ENCODE peak calls at places on chromosomes 4 and X, in nine cellular contexts. Z, W, F, D, V, Y, G, O and A are unnamed samples.

GRCh38 chr4:152935661-152936445 is at the start of gene FHDC1:
- DNase-seq in Z (peak), W (no peak), F (no peak), D (no peak), V (no peak), Y (peak), G (peak), O (peak), A (no peak)

GRCh38 chrX:19673334-19674040 is 158.2 kb upstream of the MAP3K15 start:
- DNase-seq in Z (no peak), W (no peak), F (peak), D (peak), V (no peak), Y (peak), G (peak), O (no peak), A (peak)

GRCh38 chrX:123324628-123325027 is 140.6 kb downstream of the GRIA3 start:
- DNase-seq in Z (no peak), W (no peak), F (no peak), D (no peak), V (no peak), Y (no peak), G (peak), O (no peak), A (no peak)

GRCh38 chrX:11760958-11761357 is 2.9 kb downstream of the MSL3 start:
- DNase-seq in Z (no peak), W (no peak), F (no peak), D (no peak), V (no peak), Y (no peak), G (no peak), O (peak), A (no peak)

GRCh38 chrX:24241822-24242648 is 71.8 kb downstream of the SUPT20HL2 start:
- DNase-seq in Z (no peak), W (no peak), F (peak), D (peak), V (no peak), Y (peak), G (peak), O (no peak), A (peak)

GRCh38 chr4:134043266-134043665 is 158.3 kb downstream of the PABPC4L start:
- DNase-seq in Z (no peak), W (no peak), F (no peak), D (no peak), V (no peak), Y (no peak), G (no peak), O (no peak), A (no peak)

GRCh38 chr4:162497564-162498167 is 333.9 kb upstream of the FSTL5 start:
- DNase-seq in Z (peak), W (no peak), F (peak), D (peak), V (no peak), Y (no peak), G (peak), O (no peak), A (peak)

GRCh38 chrX:135516376-135516775 is 4.1 kb upstream of the INTS6L start:
- DNase-seq in Z (no peak), W (no peak), F (no peak), D (no peak), V (no peak), Y (no peak), G (no peak), O (no peak), A (no peak)

GRCh38 chr4:153792007-153792892 is 3.4 kb upstream of the SFRP2 start:
- DNase-seq in Z (no peak), W (peak), F (no peak), D (no peak), V (peak), Y (no peak), G (peak), O (peak), A (no peak)

GRCh38 chr4:186248643-186249042 is 17.3 kb upstream of the F11 start:
- DNase-seq in Z (no peak), W (no peak), F (no peak), D (no peak), V (no peak), Y (no peak), G (no peak), O (no peak), A (no peak)

GRCh38 chrX:45849261-45849660 is 648.6 kb upstream of the DIPK2B start:
- DNase-seq in Z (no peak), W (no peak), F (peak), D (no peak), V (no peak), Y (peak), G (peak), O (peak), A (no peak)

GRCh38 chrX:70013483-70014222 is 36.1 kb downstream of the AWAT2 start:
- DNase-seq in Z (no peak), W (no peak), F (no peak), D (peak), V (no peak), Y (no peak), G (no peak), O (no peak), A (peak)

GRCh38 chr4:180103794-180104193 is 2139.4 kb upstream of the TENM3 start:
- DNase-seq in Z (no peak), W (no peak), F (no peak), D (no peak), V (no peak), Y (no peak), G (no peak), O (no peak), A (no peak)

GRCh38 chr4:78136109-78137081 is 79.3 kb downstream of the FRAS1 start:
- DNase-seq in Z (no peak), W (no peak), F (no peak), D (no peak), V (no peak), Y (peak), G (no peak), O (no peak), A (no peak)

GRCh38 chr4:42789168-42789567 is 103.3 kb upstream of the GRXCR1 start:
- DNase-seq in Z (no peak), W (no peak), F (no peak), D (no peak), V (no peak), Y (no peak), G (no peak), O (no peak), A (no peak)

GRCh38 chr4:52051213-52051614 is at the start of gene SPATA18:
- DNase-seq in Z (no peak), W (no peak), F (no peak), D (no peak), V (no peak), Y (no peak), G (peak), O (no peak), A (no peak)

GRCh38 chr4:136867465-136867864 is 664.8 kb downstream of the PCDH18 start:
- DNase-seq in Z (no peak), W (no peak), F (no peak), D (no peak), V (no peak), Y (no peak), G (no peak), O (no peak), A (no peak)

GRCh38 chrX:38052096-38052495 is 45.7 kb downstream of the SYTL5 start:
- DNase-seq in Z (no peak), W (no peak), F (peak), D (no peak), V (no peak), Y (peak), G (peak), O (peak), A (no peak)

GRCh38 chr4:103425406-103425805 is 227.3 kb upstream of the CENPE start:
- DNase-seq in Z (no peak), W (no peak), F (no peak), D (no peak), V (no peak), Y (no peak), G (no peak), O (no peak), A (no peak)

GRCh38 chr4:146255874-146256273 is 41.5 kb downstream of the REELD1 start:
- DNase-seq in Z (no peak), W (no peak), F (peak), D (no peak), V (no peak), Y (no peak), G (peak), O (no peak), A (no peak)

GRCh38 chr4:174381419-174381818 is 97.7 kb downstream of the CEP44 start:
- DNase-seq in Z (no peak), W (no peak), F (no peak), D (no peak), V (no peak), Y (no peak), G (no peak), O (no peak), A (no peak)

GRCh38 chr4:88779431-88779830 is 81.8 kb upstream of the NAP1L5 start:
- DNase-seq in Z (no peak), W (no peak), F (no peak), D (no peak), V (no peak), Y (peak), G (no peak), O (no peak), A (no peak)